ENCODE peak calls at places on chromosomes 16 and 17, in four cellular contexts. L, E, B and C are unnamed samples.

GRCh38 chr17:73798111-73798748 is 154.0 kb upstream of the SDK2 start:
- DNase-seq in L (no peak), E (no peak), B (peak), C (peak)

GRCh38 chr17:60506312-60506711 is 19.7 kb downstream of the APPBP2 start:
- DNase-seq in L (no peak), E (peak), B (peak), C (peak)

GRCh38 chr16:24116371-24116770 is 139.8 kb upstream of the CACNG3 start:
- DNase-seq in L (no peak), E (no peak), B (no peak), C (no peak)

GRCh38 chr16:76335187-76335974 is 58.2 kb downstream of the CNTNAP4 start:
- DNase-seq in L (no peak), E (no peak), B (no peak), C (no peak)

GRCh38 chr16:74321356-74321755 is 24.7 kb downstream of the PSMD7 start:
- DNase-seq in L (no peak), E (no peak), B (no peak), C (no peak)

GRCh38 chr17:21170829-21171228 is 43.1 kb downstream of the TMEM11 start:
- DNase-seq in L (no peak), E (no peak), B (no peak), C (no peak)

GRCh38 chr16:77584205-77584859 is 138.0 kb upstream of the NUDT7 start:
- DNase-seq in L (peak), E (peak), B (peak), C (peak)

GRCh38 chr16:35492225-35492624 is 2032.8 kb downstream of the TP53TG3F start:
- DNase-seq in L (peak), E (peak), B (no peak), C (no peak)

GRCh38 chr16:73125860-73126259 is 77.9 kb upstream of the ZFHX3 start:
- DNase-seq in L (no peak), E (no peak), B (peak), C (peak)

GRCh38 chr17:68248886-68249872 is 1.3 kb downstream of the AMZ2 start:
- DNase-seq in L (no peak), E (no peak), B (no peak), C (peak)

GRCh38 chr17:79531191-79531590 is 79.7 kb downstream of the RBFOX3 start:
- DNase-seq in L (no peak), E (no peak), B (no peak), C (no peak)

GRCh38 chr16:84507011-84507982 is 2.8 kb upstream of the MEAK7 start:
- DNase-seq in L (no peak), E (no peak), B (no peak), C (peak)

GRCh38 chr16:1810536-1810935 is 16.1 kb downstream of the HAGH start:
- DNase-seq in L (no peak), E (no peak), B (no peak), C (no peak)

GRCh38 chr16:546909-547770 is 13.1 kb upstream of the PRR35 start:
- DNase-seq in L (peak), E (no peak), B (peak), C (peak)

GRCh38 chr16:84825896-84826557 is 6.2 kb downstream of the CRISPLD2 start:
- DNase-seq in L (no peak), E (no peak), B (peak), C (peak)

GRCh38 chr17:42928714-42929496 is 28.3 kb downstream of the G6PC1 start:
- DNase-seq in L (peak), E (peak), B (peak), C (peak)

GRCh38 chr16:63461248-63461841 is 1425.1 kb upstream of the CDH8 start:
- DNase-seq in L (peak), E (peak), B (peak), C (peak)

GRCh38 chr17:67833946-67834631 is 8.8 kb downstream of the BPTF start:
- DNase-seq in L (no peak), E (no peak), B (no peak), C (no peak)

GRCh38 chr16:66013497-66013896 is 353.0 kb upstream of the CDH5 start:
- DNase-seq in L (no peak), E (no peak), B (no peak), C (no peak)

GRCh38 chr17:29565643-29566472 is 979 bp downstream of the ABHD15 start:
- DNase-seq in L (peak), E (peak), B (no peak), C (peak)

GRCh38 chr16:74888227-74888862 is 96.6 kb downstream of the WDR59 start:
- DNase-seq in L (no peak), E (no peak), B (no peak), C (no peak)

GRCh38 chr16:85360323-85361277 is 248.3 kb upstream of the CIBAR2 start:
- DNase-seq in L (peak), E (peak), B (no peak), C (no peak)

GRCh38 chr16:47506800-47507199 is 45.7 kb downstream of the PHKB start:
- DNase-seq in L (no peak), E (no peak), B (no peak), C (no peak)

GRCh38 chr16:76484020-76484419 is 206.8 kb downstream of the CNTNAP4 start:
- DNase-seq in L (no peak), E (no peak), B (no peak), C (no peak)

GRCh38 chr17:19376799-19377198 is 1.5 kb upstream of the MAPK7 start:
- DNase-seq in L (no peak), E (peak), B (no peak), C (no peak)

GRCh38 chr17:69609495-69610315 is 195.2 kb downstream of the MAP2K6 start:
- DNase-seq in L (no peak), E (no peak), B (peak), C (peak)

GRCh38 chr16:12228607-12229499 is 252.3 kb downstream of the SNX29 start:
- DNase-seq in L (peak), E (no peak), B (peak), C (peak)

GRCh38 chr17:66691644-66692500 is 143.0 kb upstream of the CACNG5 start:
- DNase-seq in L (no peak), E (no peak), B (peak), C (peak)

GRCh38 chr16:20383106-20384029 is 21.2 kb downstream of the PDILT start:
- DNase-seq in L (peak), E (peak), B (peak), C (peak)

GRCh38 chr16:65994305-65994704 is 372.2 kb upstream of the CDH5 start:
- DNase-seq in L (no peak), E (no peak), B (no peak), C (no peak)

GRCh38 chr16:77585852-77586251 is 136.5 kb upstream of the NUDT7 start:
- DNase-seq in L (no peak), E (no peak), B (no peak), C (peak)

GRCh38 chr17:51857052-51857593 is 301.4 kb downstream of the CA10 start:
- DNase-seq in L (peak), E (no peak), B (no peak), C (no peak)

GRCh38 chr17:62064791-62065563 is at the start of gene MED13:
- DNase-seq in L (peak), E (peak), B (peak), C (peak)

GRCh38 chr16:78444-79145 is 570 bp downstream of the MPG start:
- DNase-seq in L (no peak), E (peak), B (peak), C (peak)

GRCh38 chr17:39927928-39928867 is 666 bp downstream of the LRRC3C start:
- DNase-seq in L (peak), E (peak), B (no peak), C (peak)

GRCh38 chr17:70184770-70185169 is 15.4 kb downstream of the KCNJ2 start:
- DNase-seq in L (no peak), E (no peak), B (peak), C (peak)

GRCh38 chr16:71610447-71610846 is 15.5 kb upstream of the MARVELD3 start:
- DNase-seq in L (no peak), E (no peak), B (no peak), C (no peak)
- H2AFZ ChIP-seq in L (peak), E (no peak), B (no peak), C (no peak)

DNA sequence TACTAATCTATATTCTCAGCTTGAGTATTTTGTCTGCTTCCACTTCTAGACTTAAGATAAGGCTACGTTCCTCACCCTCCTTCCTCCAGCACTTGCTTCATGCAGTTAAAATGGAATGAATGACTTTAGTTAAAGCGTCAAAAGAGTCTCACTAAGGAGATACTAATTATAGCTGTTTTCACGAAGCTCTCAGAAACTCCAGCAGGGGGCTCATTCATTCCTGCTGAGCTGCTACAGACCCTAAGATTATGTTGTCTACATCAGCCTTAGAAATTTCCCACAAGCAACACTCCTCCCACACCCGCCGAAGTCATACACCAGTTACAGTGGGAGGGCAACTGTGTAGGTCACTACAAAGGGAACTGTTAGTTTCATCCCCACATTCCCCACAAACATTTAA is 57.0 kb upstream of the KIFC3 start:
- DNase-seq in L (no peak), E (no peak), B (peak), C (peak)
- H3K4me3 ChIP-seq in L (no peak), E (no peak), B (no peak), C (no peak)

DNA sequence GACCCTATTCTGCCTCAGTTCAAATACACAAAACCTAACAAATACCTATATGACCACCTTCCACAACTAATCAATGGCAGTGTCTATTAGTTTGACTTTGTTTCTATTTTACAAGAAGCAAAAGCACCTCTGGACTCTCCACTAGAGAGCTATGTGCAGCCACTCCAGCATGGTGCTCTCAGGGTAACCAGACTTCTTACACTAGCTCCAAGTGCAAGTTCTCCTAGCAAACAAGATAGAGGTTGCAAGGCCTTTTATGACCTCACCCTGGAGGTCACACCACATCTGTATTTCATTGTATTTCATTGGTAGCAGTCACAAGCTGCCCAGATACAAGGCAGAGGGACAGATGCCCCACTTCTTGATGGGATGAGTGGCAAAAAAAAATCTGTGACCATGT is 8.3 kb upstream of the ZNF263 start:
- DNase-seq in L (no peak), E (no peak), B (no peak), C (no peak)
- H2AFZ ChIP-seq in L (no peak), E (no peak), B (no peak), C (no peak)

DNA sequence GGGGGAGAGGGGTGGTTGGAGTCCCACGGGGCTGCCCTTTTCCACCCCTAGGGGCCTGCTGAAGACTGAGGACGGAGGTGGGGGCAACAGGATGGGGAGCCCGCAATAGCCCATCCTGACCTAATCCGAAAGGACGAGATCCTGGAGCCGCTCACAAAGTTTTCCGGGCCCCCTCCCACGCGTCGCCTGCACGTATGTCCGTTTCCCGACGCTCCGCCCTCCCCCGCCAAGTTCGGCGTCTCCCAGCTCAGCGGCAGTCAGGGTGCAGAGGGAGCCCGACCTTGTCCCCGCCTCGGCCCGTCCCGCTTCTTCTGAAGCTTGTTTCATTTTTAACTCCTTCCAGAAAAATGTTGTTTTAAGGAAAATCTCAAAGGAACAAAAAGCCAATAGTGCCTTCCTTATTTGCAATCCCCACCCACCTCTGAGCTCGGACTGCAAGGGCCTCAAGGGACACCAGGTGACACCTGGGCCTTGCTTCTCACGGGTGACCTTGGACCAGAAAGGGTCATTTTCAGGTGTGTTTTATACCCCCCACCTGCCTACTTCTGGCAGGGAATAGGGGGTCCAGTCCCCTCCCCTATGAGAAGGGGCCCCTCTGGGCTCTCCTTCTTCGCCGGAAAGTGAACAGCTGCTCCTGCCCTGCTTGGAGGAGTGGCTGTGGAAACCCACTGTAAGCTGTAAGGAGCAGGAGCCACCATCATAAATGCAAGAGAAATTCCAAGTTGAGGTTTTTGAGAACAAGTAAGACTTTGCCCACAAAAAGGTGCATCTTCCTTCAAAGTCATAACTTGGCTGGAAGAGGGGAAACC is 3.4 kb upstream of the ZNF423 start:
- DNase-seq in L (no peak), E (no peak), B (no peak), C (peak)
- H3K4me3 ChIP-seq in L (no peak), E (no peak), B (peak), C (peak)

GRCh38 chr17:75722076-75722475 is 817 bp downstream of the ITGB4 start:
- DNase-seq in L (peak), E (no peak), B (no peak), C (no peak)

GRCh38 chr17:75720656-75721462 is at the start of gene ITGB4:
- DNase-seq in L (peak), E (peak), B (no peak), C (peak)

GRCh38 chr17:75722542-75723095 is 1.4 kb downstream of the ITGB4 start:
- DNase-seq in L (peak), E (no peak), B (no peak), C (no peak)

GRCh38 chr17:75721463-75722011 is 278 bp downstream of the ITGB4 start:
- DNase-seq in L (peak), E (no peak), B (no peak), C (peak)

GRCh38 chr17:75719732-75720131 is 1.5 kb upstream of the ITGB4 start:
- DNase-seq in L (no peak), E (no peak), B (no peak), C (no peak)
- H2AFZ ChIP-seq in L (no peak), E (no peak), B (no peak), C (no peak)

DNA sequence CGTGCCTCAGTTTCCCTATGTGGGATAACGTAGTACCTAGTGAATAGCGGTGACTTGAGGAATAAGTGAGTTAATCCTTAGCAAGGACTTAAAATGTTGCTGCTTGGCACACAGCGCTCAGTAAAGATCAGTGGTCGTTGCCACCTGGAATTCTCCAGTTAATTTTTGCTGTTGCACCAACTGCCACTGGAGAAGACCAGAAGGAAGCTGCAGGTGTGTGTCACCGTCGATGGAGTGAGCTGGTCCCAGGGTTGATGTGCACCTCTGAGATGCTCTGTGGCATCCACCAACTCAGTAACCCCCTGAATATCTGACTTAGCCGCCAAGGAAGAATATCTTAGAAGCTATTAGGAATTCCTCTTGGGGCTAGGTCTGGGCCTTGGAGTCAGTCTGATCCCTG is 4.1 kb downstream of the ABCC1 start:
- DNase-seq in L (no peak), E (no peak), B (no peak), C (no peak)
- H3K4me3 ChIP-seq in L (no peak), E (no peak), B (no peak), C (no peak)

GRCh38 chr17:74935048-74935447 is 650 bp upstream of the OTOP3 start:
- DNase-seq in L (no peak), E (no peak), B (no peak), C (no peak)

GRCh38 chr17:74938194-74938950 is 2.7 kb downstream of the OTOP3 start:
- DNase-seq in L (no peak), E (no peak), B (no peak), C (no peak)

GRCh38 chr17:74936470-74936799 is 737 bp downstream of the OTOP3 start:
- DNase-seq in L (no peak), E (no peak), B (no peak), C (no peak)

GRCh38 chr17:74937064-74938051 is 1.7 kb downstream of the OTOP3 start:
- DNase-seq in L (no peak), E (no peak), B (no peak), C (no peak)

DNA sequence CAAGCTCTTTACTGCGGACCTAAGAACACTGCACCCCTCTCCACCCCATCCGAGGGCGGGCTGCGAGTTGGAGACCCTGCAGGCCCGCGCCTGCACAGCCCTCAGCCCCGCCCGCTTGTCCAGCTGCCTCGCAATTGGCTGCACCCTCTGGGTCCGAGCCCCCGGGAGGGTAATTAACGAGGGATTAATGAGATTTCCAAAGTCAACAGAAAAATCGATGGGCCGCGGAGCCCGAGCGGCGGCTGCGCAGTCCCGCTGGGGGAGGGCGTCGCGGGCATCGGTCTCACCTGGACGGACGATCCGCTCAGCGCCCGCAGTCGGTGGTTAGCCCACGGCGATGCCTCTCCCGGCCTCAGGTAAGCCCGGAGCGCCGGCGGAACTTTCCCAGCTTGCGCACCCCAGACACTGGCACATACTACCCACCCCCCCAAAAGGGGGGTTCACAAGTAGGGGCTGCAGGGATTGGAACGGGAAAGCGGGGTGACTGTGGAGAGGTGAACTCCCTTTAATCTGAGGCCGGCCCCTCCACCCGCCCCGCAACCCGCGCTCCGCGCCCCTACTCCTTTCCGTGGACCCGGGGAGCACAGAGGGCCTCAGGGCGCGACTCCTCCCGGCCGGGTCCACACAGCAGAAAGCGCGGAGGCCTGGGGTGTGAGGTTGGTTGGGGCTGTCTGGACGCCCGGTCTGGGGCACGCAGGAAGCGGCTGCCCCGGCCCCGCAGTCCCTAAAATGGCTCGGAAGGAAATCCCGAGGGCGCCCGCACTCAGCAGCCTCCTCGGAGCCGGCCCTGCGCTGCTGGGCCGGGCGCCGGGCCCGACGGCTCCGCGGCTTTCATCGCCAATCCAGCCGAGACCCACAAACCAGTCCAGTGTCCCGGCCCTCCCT is at the start of gene OTOP3:
- DNase-seq in L (peak), E (no peak), B (no peak), C (peak)
- H2AFZ ChIP-seq in L (no peak), E (no peak), B (no peak), C (no peak)

GRCh38 chr16:31216116-31216469 is 842 bp downstream of the PYDC1 start:
- DNase-seq in L (no peak), E (no peak), B (no peak), C (no peak)
- H3K4me3 ChIP-seq in L (no peak), E (no peak), B (no peak), C (no peak)